ENCODE peak calls at places on chromosomes 16 and 17, in four cellular contexts. F, B, W and V are unnamed samples.

GRCh38 chr17:79600613-79601221 is 10.1 kb downstream of the RBFOX3 start:
- DNase-seq in B (no peak), F (no peak), W (no peak), V (no peak)

GRCh38 chr17:66960623-66961022 is 3.9 kb upstream of the CACNG4 start:
- DNase-seq in W (no peak), B (no peak), F (no peak), V (no peak)

GRCh38 chr17:29569245-29569950 is 897 bp downstream of the TP53I13 start:
- DNase-seq in B (no peak), W (no peak), F (peak; percentile 54), V (no peak)

GRCh38 chr16:27217256-27217655 is 13.9 kb downstream of the KDM8 start:
- DNase-seq in W (no peak), F (no peak), B (no peak), V (no peak)

GRCh38 chr17:46002973-46003316 is 3.9 kb downstream of the STH start:
- DNase-seq in W (no peak), B (no peak), F (no peak), V (no peak)

GRCh38 chr17:45902892-45903346 is 8.6 kb downstream of the MAPT start:
- DNase-seq in W (no peak), F (no peak), B (no peak), V (peak; percentile 68)

GRCh38 chr16:57115504-57116182 is 23.3 kb downstream of the CPNE2 start:
- DNase-seq in W (peak; percentile 80), B (no peak), F (no peak), V (no peak)

GRCh38 chr17:78315355-78316114 is 44.3 kb downstream of the SOCS3 start:
- DNase-seq in F (peak; percentile 89), W (peak; percentile 73), B (peak; percentile 83), V (peak; percentile 75)

GRCh38 chr16:6193718-6194117 is 1096.1 kb upstream of the EEF2KMT start:
- DNase-seq in B (no peak), F (no peak), W (no peak), V (no peak)

GRCh38 chr16:76729525-76729924 is 452.3 kb downstream of the CNTNAP4 start:
- DNase-seq in B (no peak), F (no peak), W (no peak), V (no peak)

GRCh38 chr17:40458001-40458791 is 14.9 kb downstream of the IGFBP4 start:
- DNase-seq in W (peak; percentile 62), F (no peak), B (no peak), V (peak; percentile 36)

GRCh38 chr17:8089728-8090127 is 2.2 kb upstream of the ALOX12B start:
- DNase-seq in B (no peak), W (no peak), F (no peak), V (no peak)

GRCh38 chr17:78252111-78252634 is 20.7 kb downstream of the TMEM235 start:
- DNase-seq in F (peak; percentile 63), W (no peak), B (peak; percentile 69), V (peak; percentile 14)

GRCh38 chr17:50261051-50261915 is 13.0 kb upstream of the TMEM92 start:
- DNase-seq in B (no peak), F (peak; percentile 42), W (no peak), V (no peak)

GRCh38 chr17:64608571-64608981 is 53.5 kb downstream of the SMURF2 start:
- DNase-seq in W (no peak), B (no peak), F (no peak), V (no peak)

GRCh38 chr16:48965391-48965790 is 316.2 kb downstream of the CBLN1 start:
- DNase-seq in B (no peak), W (no peak), F (no peak), V (no peak)

GRCh38 chr16:55498101-55498500 is 10.8 kb upstream of the LPCAT2 start:
- DNase-seq in W (no peak), F (no peak), B (no peak), V (no peak)
- H3K4me1 ChIP-seq in W (peaks cover 54% of the 10 kb centered on the region), F (peaks cover 26% of the 10 kb centered on the region), B (peaks cover 32% of the 10 kb centered on the region), V (peaks cover 19% of the 10 kb centered on the region)

GRCh38 chr17:76440722-76441362 is 12.1 kb downstream of the UBE2O start:
- DNase-seq in W (no peak), B (no peak), F (no peak), V (no peak)

GRCh38 chr17:76439314-76439928 is 13.5 kb downstream of the UBE2O start:
- DNase-seq in W (no peak), F (no peak), B (no peak), V (no peak)

GRCh38 chr17:76442341-76443338 is 10.3 kb downstream of the UBE2O start:
- DNase-seq in F (no peak), B (no peak), W (no peak), V (no peak)

GRCh38 chr17:76444518-76445311 is 8.2 kb downstream of the UBE2O start:
- DNase-seq in B (no peak), F (no peak), W (no peak), V (no peak)

GRCh38 chr17:76441681-76442340 is 11.1 kb downstream of the UBE2O start:
- DNase-seq in B (no peak), F (no peak), W (no peak), V (no peak)
- H3K4me1 ChIP-seq in B (peaks cover 2% of the 10 kb centered on the region), F (peaks cover 12% of the 10 kb centered on the region), W (peaks cover 83% of the 10 kb centered on the region), V (peaks cover 23% of the 10 kb centered on the region)

GRCh38 chr17:18148586-18148985 is 35.0 kb upstream of the ALKBH5 start:
- DNase-seq in F (no peak), B (no peak), W (no peak), V (no peak)
- H3K4me1 ChIP-seq in F (peaks cover 8% of the 10 kb centered on the region), B (no peaks in the 10 kb centered on the region), W (peaks cover 9% of the 10 kb centered on the region), V (peaks cover 6% of the 10 kb centered on the region)

DNA sequence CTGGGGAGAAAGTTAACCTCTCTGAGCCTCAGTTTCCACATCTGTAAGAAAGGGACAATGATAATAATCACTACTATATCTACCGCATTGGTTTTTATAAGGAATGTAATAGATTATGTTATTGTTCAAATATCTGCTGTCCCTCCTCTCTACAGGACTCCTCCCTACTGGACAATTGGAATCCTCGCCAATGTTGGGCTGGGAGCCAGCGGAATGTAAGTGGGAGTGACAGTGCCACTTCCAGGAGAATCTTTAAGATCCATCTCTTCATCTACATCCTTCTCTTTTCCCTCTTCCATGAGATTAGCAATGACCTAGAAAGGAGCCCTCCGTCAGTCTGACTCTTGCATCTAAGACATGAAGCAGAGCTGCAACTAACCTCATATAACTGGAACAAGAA is 95.1 kb downstream of the GRIN2A start:
- DNase-seq in W (no peak), F (no peak), B (no peak), V (no peak)
- H3K4me1 ChIP-seq in W (peaks cover 24% of the 10 kb centered on the region), F (no peaks in the 10 kb centered on the region), B (no peaks in the 10 kb centered on the region), V (no peaks in the 10 kb centered on the region)

GRCh38 chr17:38601539-38602351 is 4.0 kb downstream of the SRCIN1 start:
- DNase-seq in F (no peak), W (no peak), B (peak; percentile 82), V (no peak)

GRCh38 chr17:38598995-38599394 is 6.8 kb downstream of the SRCIN1 start:
- DNase-seq in F (no peak), W (no peak), B (no peak), V (no peak)

GRCh38 chr17:38600906-38601305 is 4.8 kb downstream of the SRCIN1 start:
- DNase-seq in W (no peak), F (no peak), B (no peak), V (no peak)

GRCh38 chr17:38599398-38599856 is 6.3 kb downstream of the SRCIN1 start:
- DNase-seq in W (no peak), B (no peak), F (no peak), V (no peak)

DNA sequence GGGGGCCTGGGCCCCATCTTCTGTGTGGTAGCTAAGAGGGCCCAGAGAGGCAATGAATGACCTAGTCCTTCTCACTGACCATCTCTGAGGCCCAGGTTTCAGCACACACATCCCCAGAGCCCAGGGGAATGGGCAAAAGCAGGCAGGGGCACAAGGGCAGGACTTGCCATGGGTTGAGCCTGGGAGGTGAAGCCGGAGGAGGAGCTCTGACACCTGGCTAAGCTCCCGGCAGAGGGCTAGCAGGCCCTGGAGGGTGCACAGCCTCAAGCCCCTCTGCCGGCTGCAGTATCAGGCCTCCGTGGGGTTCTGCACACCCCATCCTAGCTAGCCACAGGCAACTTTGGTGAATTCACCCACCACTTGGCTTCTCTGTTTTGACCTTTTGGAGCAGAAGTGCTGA is 5.3 kb downstream of the SRCIN1 start:
- DNase-seq in B (no peak), W (no peak), F (no peak), V (no peak)
- H3K4me1 ChIP-seq in B (peaks cover 23% of the 10 kb centered on the region), W (peaks cover 12% of the 10 kb centered on the region), F (no peaks in the 10 kb centered on the region), V (peaks cover 14% of the 10 kb centered on the region)

DNA sequence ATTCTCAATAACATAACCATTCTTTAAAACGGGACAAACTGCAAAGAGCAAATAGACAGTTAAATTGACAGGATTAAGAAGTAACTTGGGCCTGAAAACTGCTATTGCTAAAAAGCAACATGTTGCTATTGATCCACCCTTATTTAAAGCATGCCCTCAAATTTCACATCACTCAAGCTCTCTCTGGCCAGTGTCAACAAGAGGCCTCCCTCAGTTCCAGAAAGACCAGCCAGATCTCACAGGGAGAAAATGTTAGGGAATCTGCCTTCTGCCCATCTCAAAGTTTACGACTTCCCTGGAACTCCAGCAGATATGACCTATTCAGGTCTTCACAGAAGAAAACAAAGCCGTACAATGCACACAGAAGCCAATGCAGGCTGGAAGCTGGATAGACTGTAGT is 9.0 kb downstream of the CFAP20 start:
- DNase-seq in F (no peak), W (no peak), B (no peak), V (no peak)
- H3K4me1 ChIP-seq in F (peaks cover 42% of the 10 kb centered on the region), W (peaks cover 96% of the 10 kb centered on the region), B (peaks cover 50% of the 10 kb centered on the region), V (peaks cover 56% of the 10 kb centered on the region)